ENCODE peak calls at places on chromosomes 4 and X, in four cellular contexts. Q is body of pancreas, C is BJ, K is hepatocyte. B is an unnamed sample.

GRCh38 chr4:12579172-12579571 is 905.0 kb downstream of the RAB28 start:
- DNase-seq in Q (no peak), K (no peak), C (no peak), B (no peak)

GRCh38 chr4:52317361-52317879 is 266.3 kb downstream of the SPATA18 start:
- DNase-seq in Q (no peak), C (no peak), K (no peak), B (no peak)

GRCh38 chr4:158946825-158947224 is 156.1 kb upstream of the RAPGEF2 start:
- DNase-seq in K (no peak), Q (no peak), C (no peak), B (no peak)

GRCh38 chr4:187416236-187416635 is 579.3 kb upstream of the ZFP42 start:
- DNase-seq in K (no peak), Q (no peak), C (no peak), B (no peak)

GRCh38 chr4:121936101-121936500 is 15.8 kb downstream of the TRPC3 start:
- DNase-seq in K (no peak), Q (no peak), C (no peak), B (no peak)

GRCh38 chr4:7522452-7522851 is 87.7 kb upstream of the PSAPL1 start:
- DNase-seq in C (no peak), K (no peak), Q (no peak), B (no peak)

GRCh38 chr4:149347139-149347538 is 468.5 kb downstream of the IQCM start:
- DNase-seq in Q (no peak), C (no peak), K (no peak), B (no peak)

GRCh38 chrX:39150210-39150609 is 349.0 kb downstream of the MID1IP1 start:
- DNase-seq in Q (no peak), K (no peak), C (no peak), B (no peak)

GRCh38 chr4:88029556-88029955 is 22.1 kb downstream of the PKD2 start:
- DNase-seq in Q (no peak), K (no peak), C (no peak), B (no peak)

GRCh38 chr4:88690355-88690754 is 7.3 kb downstream of the NAP1L5 start:
- DNase-seq in Q (peak), C (no peak), K (no peak), B (no peak)

GRCh38 chr4:153521467-153521866 is 55.3 kb downstream of the TMEM131L start:
- DNase-seq in C (no peak), K (no peak), Q (no peak), B (no peak)

GRCh38 chrX:22742174-22742573 is 257.6 kb upstream of the DDX53 start:
- DNase-seq in Q (no peak), K (no peak), C (peak), B (no peak)

GRCh38 chr4:37014584-37014983 is 230.0 kb upstream of the NWD2 start:
- DNase-seq in Q (no peak), K (no peak), C (no peak), B (no peak)

GRCh38 chrX:109943092-109943739 is 59.7 kb upstream of the TMEM164 start:
- DNase-seq in Q (no peak), K (no peak), C (no peak), B (no peak)

GRCh38 chrX:134388161-134389109 is 71.5 kb upstream of the HPRT1 start:
- DNase-seq in C (no peak), K (no peak), Q (no peak), B (peak)

DNA sequence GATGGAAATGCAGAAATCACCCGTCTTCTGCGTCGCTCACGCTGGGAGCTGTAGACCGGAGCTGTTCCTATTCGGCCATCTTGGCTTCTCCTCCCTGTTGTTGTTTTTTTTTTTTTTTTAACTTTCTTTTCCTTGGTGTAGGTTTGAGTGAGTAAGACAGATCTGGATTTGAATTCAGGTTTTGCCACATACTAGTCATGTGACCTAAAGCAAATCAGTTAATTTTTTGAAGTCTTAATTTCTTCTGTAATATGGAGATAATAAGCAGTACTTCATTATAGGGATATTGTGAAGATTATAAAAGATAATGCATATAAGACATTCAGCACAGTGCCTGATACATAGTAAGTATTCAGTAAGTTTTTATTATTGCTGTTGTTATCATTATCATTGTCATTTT is 41.5 kb upstream of the BRS3 start:
- DNase-seq in K (no peak), Q (no peak), C (no peak), B (no peak)
- H3K4me3 ChIP-seq in K (no peak), Q (no peak), C (no peak), B (no peak)

GRCh38 chrX:130144509-130144908 is 21.1 kb downstream of the AIFM1 start:
- DNase-seq in K (no peak), C (no peak), Q (no peak), B (no peak)
- TF ChIP-seq CTCF in K (no peak), C (peak), Q (no peak), B (no peak)

GRCh38 chr4:98181815-98182214 is 38.5 kb upstream of the STPG2 start:
- DNase-seq in K (peak), C (no peak), Q (no peak), B (no peak)
- H3K4me3 ChIP-seq in K (no peak), C (no peak), Q (no peak), B (no peak)

GRCh38 chrX:115952417-115953092 is 218.0 kb upstream of the AGTR2 start:
- DNase-seq in C (no peak), Q (no peak), K (no peak), B (no peak)
- TF ChIP-seq CTCF in C (no peak), Q (no peak), K (no peak), B (no peak)

GRCh38 chr4:15653864-15654391 is 1.2 kb downstream of the FBXL5 start:
- DNase-seq in C (no peak), K (peak), Q (no peak), B (no peak)

GRCh38 chr4:15654556-15655222 is 468 bp downstream of the FBXL5 start:
- DNase-seq in C (no peak), Q (peak), K (peak), B (peak)

GRCh38 chr4:15651682-15652081 is 3.5 kb downstream of the FBXL5 start:
- DNase-seq in C (no peak), K (no peak), Q (no peak), B (no peak)

GRCh38 chr4:15652191-15652590 is 3.0 kb downstream of the FBXL5 start:
- DNase-seq in C (no peak), K (no peak), Q (no peak), B (no peak)

DNA sequence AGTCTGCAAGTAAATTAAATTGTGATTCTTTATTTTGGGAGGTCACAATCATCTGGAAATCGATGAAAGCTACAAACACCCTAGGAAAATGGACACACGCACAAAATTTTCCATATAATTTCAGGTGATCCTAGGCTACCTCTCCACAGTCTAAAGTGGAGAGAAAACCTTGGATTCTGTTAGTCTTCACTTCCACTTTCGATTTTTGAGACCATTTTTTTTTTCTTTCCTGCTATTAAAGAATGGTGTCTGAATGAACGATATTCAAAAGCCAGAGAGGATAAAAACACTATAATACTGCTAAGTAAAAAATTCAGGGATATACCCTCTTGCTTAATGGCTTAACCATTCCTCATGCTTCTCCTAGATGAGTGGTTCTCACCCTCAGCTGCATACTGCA is 1.7 kb downstream of the FBXL5 start:
- DNase-seq in Q (no peak), C (no peak), K (no peak), B (no peak)
- H3K4me3 ChIP-seq in Q (no peak), C (peak), K (peak), B (peak)

DNA sequence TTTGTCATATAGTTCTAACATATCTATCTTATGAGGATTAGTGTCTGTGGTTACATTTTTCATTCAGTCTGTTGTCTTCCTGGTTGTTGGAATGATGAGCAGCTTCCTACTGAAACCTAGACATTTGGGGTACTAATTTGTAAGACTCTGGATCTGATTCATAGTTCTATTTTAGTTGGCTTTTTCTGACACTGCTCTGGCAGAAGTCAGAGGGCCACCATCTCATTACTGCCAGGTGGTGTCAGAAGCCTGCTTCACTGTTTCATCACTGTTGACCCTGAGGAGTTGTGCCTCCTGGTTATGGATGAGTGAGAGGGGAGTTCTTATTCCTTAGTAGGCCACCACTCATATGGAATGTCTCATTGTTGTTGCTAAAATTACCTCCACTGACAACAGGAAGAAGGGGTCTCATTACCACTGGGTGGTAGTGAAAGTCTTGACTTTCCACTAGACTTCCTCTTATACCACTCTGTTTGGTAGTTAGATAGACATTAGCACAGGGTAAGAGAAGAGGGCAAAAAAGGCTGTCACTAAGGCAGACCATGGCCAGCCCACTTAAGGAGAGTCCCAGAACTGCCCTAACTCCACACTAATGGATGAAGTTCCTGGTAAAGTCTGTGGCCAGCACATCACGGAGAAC is 395.2 kb downstream of the SPOCK3 start:
- DNase-seq in K (no peak), Q (no peak), C (no peak), B (no peak)
- TF ChIP-seq CTCF in K (no peak), Q (no peak), C (no peak), B (no peak)

GRCh38 chrX:100356497-100356896 is 53.6 kb downstream of the PCDH19 start:
- DNase-seq in Q (no peak), C (no peak), K (no peak), B (no peak)

GRCh38 chrX:100358766-100359165 is 51.3 kb downstream of the PCDH19 start:
- DNase-seq in Q (no peak), K (no peak), C (no peak), B (no peak)

GRCh38 chrX:100350704-100351489 is 59.2 kb downstream of the PCDH19 start:
- DNase-seq in Q (no peak), C (no peak), K (no peak), B (no peak)

DNA sequence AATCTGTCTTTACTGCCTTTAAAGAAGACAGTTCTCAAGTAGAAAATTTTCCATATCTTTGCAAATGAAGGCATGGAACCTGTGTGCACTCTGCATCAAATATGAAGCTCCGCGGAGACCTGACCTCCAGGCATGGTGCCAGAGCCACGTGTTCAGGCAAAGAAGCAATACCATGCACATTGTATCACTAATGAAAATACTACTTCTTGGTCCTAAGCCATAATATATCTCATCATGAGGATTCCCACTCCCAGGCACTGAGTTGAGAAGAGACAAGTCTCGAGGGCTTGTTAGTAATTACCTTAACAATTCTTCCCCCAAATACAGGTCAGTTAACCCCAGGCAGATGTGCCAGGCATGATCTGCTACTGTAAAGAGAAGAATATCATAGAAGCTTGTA is 56.7 kb downstream of the PCDH19 start:
- DNase-seq in Q (no peak), K (no peak), C (no peak), B (no peak)
- H3K4me3 ChIP-seq in Q (no peak), K (no peak), C (no peak), B (no peak)

DNA sequence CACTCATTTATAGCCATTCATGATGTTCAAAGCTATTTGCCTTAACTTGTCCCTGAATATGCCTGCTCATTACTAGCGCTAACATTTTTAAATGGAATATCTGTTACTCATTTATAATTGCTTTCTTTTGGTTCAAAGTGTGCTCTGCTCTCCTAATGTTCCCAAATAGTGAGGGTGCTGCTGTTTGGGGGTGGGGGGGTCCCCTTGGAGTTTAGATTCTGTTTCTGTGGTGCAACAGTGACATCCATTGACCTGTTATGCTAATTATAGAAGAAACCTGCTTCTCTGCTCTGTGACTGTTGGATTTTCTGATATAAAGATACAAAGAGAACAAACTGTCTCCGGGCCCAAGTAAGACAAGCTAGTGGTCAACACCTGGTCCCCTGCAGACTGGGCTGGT is 222.4 kb downstream of the SHROOM3 start:
- DNase-seq in C (no peak), Q (no peak), K (no peak), B (no peak)
- TF ChIP-seq CTCF in C (no peak), Q (no peak), K (no peak), B (no peak)

GRCh38 chr4:141635726-141636076 is 682 bp upstream of the IL15 start:
- DNase-seq in Q (no peak), C (no peak), K (no peak), B (no peak)
- H3K4me3 ChIP-seq in Q (no peak), C (peak), K (no peak), B (peak)

B was measured in thyroid gland.